ENCODE peak calls at places on chromosomes 5 and 9, in seven cellular contexts. F is A549, D is K562, W is HCT116, M is endothelial cell of umbilical vein, X is GM12878, J is HepG2. R is an unnamed sample.

GRCh38 chr9:79809931-79810330 is 238.2 kb downstream of the TLE4 start:
- DNase-seq in M (peak; percentile 72), W (no peak), X (no peak), D (no peak), F (no peak), J (no peak), R (no peak)

GRCh38 chr5:73759771-73760170 is 133.8 kb downstream of the ARHGEF28 start:
- DNase-seq in W (no peak), F (no peak), X (no peak), D (no peak), M (no peak), J (no peak), R (no peak)

GRCh38 chr9:133518193-133518592 is 6.6 kb downstream of the MYMK start:
- DNase-seq in F (no peak), X (no peak), M (no peak), D (no peak), W (no peak), J (no peak), R (no peak)

GRCh38 chr5:57499262-57500050 is 16.8 kb upstream of the ACTBL2 start:
- DNase-seq in W (peak; percentile 62), D (peak; percentile 42), M (peak; percentile 94), F (peak; percentile 74), X (peak; percentile 44), J (peak; percentile 5), R (peak; percentile 29)

GRCh38 chr9:98010450-98010849 is 27.3 kb downstream of the ANP32B start:
- DNase-seq in J (no peak), X (no peak), D (no peak), W (no peak), M (peak; percentile 82), F (peak; percentile 54), R (no peak)

GRCh38 chr9:97440160-97440559 is 28.3 kb downstream of the TDRD7 start:
- DNase-seq in J (no peak), W (no peak), F (no peak), D (peak; percentile 8), M (no peak), X (no peak), R (no peak)

GRCh38 chr5:157059093-157059539 is at the start of gene HAVCR1:
- DNase-seq in X (no peak), J (peak; percentile 88), D (no peak), W (no peak), F (peak; percentile 93), M (no peak), R (no peak)

GRCh38 chr5:139391570-139392323 is 2.0 kb upstream of the MZB1 start:
- DNase-seq in W (no peak), X (no peak), F (peak; percentile 81), D (no peak), M (no peak), J (no peak), R (peak; percentile 70)

GRCh38 chr9:138013836-138014569 is 136.4 kb downstream of the CACNA1B start:
- DNase-seq in W (no peak), M (no peak), F (no peak), D (no peak), J (no peak), X (no peak), R (no peak)

GRCh38 chr5:135230326-135230925 is 168.6 kb downstream of the MACROH2A1 start:
- DNase-seq in X (no peak), M (no peak), F (no peak), J (peak; percentile 29), D (peak; percentile 19), W (no peak), R (peak; percentile 97)

GRCh38 chr5:180825768-180826525 is 23.3 kb upstream of the MGAT1 start:
- DNase-seq in J (peak; percentile 86), F (no peak), D (no peak), X (no peak), M (peak; percentile 70), W (no peak), R (no peak)

GRCh38 chr5:180829711-180830110 is 27.1 kb upstream of the MGAT1 start:
- DNase-seq in F (no peak), M (no peak), W (no peak), J (no peak), X (no peak), D (no peak), R (no peak)

GRCh38 chr5:180832638-180833068 is 28.4 kb downstream of the ZFP62 start:
- DNase-seq in X (no peak), J (no peak), M (no peak), F (no peak), D (no peak), W (no peak), R (no peak)

GRCh38 chr5:180831139-180832080 is 28.8 kb upstream of the MGAT1 start:
- DNase-seq in M (peak; percentile 80), D (peak; percentile 82), F (peak; percentile 75), X (no peak), W (peak; percentile 46), J (no peak), R (peak; percentile 84)

GRCh38 chr5:180830253-180831138 is 27.9 kb upstream of the MGAT1 start:
- DNase-seq in W (no peak), J (no peak), X (no peak), D (peak; percentile 83), M (no peak), F (peak; percentile 44), R (peak; percentile 62)
- TF ChIP-seq POLR2A in W (no peak), J (no peak), X (peak; percentile 67), D (no peak), M (no peak), F (no peak), R (no peak)

GRCh38 chr5:137465930-137466329 is 33.2 kb downstream of the SPOCK1 start:
- DNase-seq in D (no peak), X (no peak), M (no peak), W (no peak), J (no peak), F (no peak), R (no peak)

GRCh38 chr5:137470921-137471220 is 28.3 kb downstream of the SPOCK1 start:
- DNase-seq in X (no peak), M (no peak), D (no peak), J (no peak), F (no peak), W (no peak), R (no peak)

GRCh38 chr5:137466888-137467287 is 32.2 kb downstream of the SPOCK1 start:
- DNase-seq in X (no peak), D (no peak), M (no peak), W (no peak), F (no peak), J (no peak), R (no peak)

GRCh38 chr5:137470111-137470920 is 28.8 kb downstream of the SPOCK1 start:
- DNase-seq in J (no peak), M (peak; percentile 88), D (no peak), W (no peak), X (no peak), F (peak; percentile 85), R (no peak)
- TF ChIP-seq MAX in J (no peak), M (no peak), D (no peak), W (no peak), X (no peak), F (peak; percentile 75), R (no peak)

GRCh38 chr9:126860077-126860756 is at the start of gene ZBTB34:
- DNase-seq in D (peak; percentile 75), W (peak; percentile 6), M (peak; percentile 61), F (peak; percentile 53), J (peak; percentile 35), X (no peak), R (peak; percentile 75)
- TF ChIP-seq POLR2A in D (peak; percentile 85), W (no peak), M (peak; percentile 73), F (peak; percentile 48), J (peak; percentile 62), X (peak; percentile 91), R (peak; percentile 59)

GRCh38 chr5:98498028-98498427 is 275.4 kb upstream of the RGMB start:
- DNase-seq in J (no peak), X (no peak), M (no peak), W (no peak), D (no peak), F (no peak), R (no peak)

GRCh38 chr5:98503582-98503981 is 269.9 kb upstream of the RGMB start:
- DNase-seq in W (no peak), X (no peak), F (no peak), M (no peak), J (no peak), D (no peak), R (no peak)

GRCh38 chr5:98497391-98497790 is 276.1 kb upstream of the RGMB start:
- DNase-seq in X (no peak), W (no peak), M (peak; percentile 68), F (no peak), D (no peak), J (no peak), R (no peak)

GRCh38 chr5:98499892-98500291 is 273.6 kb upstream of the RGMB start:
- DNase-seq in X (no peak), W (no peak), M (no peak), D (no peak), F (no peak), J (no peak), R (no peak)

GRCh38 chr5:98500811-98501210 is 272.7 kb upstream of the RGMB start:
- DNase-seq in F (no peak), J (no peak), W (no peak), X (no peak), M (no peak), D (no peak), R (no peak)
- TF ChIP-seq MAX in F (no peak), J (no peak), W (no peak), X (no peak), M (no peak), D (no peak), R (no peak)

DNA sequence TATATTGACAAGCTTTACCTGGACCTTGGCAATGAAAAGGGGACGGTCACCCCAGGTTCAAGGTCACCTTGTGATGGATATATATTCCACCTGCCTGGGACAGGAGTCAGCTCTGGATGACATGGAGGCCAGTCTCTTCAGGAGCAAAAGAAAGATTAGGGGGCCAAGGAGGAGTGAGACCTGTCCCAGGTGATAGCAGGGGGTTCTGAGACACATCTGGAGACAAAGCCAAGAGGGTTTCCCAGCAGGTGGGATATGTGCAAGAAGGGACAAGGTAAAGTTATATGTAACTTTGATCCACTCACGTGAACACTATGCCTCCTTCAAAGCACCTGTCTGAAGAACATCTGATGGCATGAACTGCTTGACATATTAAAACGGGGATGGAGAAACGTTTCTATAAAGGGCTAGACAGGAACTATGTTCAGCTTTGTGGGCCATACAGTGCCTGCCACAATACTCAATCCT is 62.8 kb upstream of the ZNF622 start:
- DNase-seq in X (no peak), F (no peak), J (no peak), W (no peak), D (peak; percentile 18), M (no peak), R (peak; percentile 4)
- TF ChIP-seq POLR2A in X (no peak), F (no peak), J (no peak), W (peak; percentile 54), D (peak; percentile 83), M (no peak), R (no peak)

DNA sequence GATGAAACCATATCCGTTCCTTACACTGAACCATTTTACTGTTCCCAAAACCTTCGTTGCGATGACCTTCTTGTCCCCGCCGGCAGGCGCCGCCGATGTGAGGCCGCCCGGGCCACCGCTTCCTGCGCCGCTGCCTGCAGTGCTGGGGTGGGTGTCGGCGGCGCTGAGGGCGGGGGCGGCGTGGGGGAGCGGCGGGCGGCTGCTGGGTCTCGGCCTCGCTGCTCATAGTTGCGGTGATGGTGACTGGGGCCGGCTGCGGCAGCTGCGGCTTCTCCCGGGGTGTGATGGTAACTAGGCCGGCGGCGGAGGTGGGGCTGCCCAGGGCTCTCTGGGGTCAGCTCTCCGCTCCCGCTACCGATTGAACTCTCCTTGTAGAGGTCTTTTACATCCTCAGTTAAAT is 14.1 kb upstream of the OR2S2 start:
- DNase-seq in X (no peak), J (no peak), W (no peak), M (no peak), D (no peak), F (no peak), R (peak; percentile 15)
- TF ChIP-seq MAX in X (no peak), J (no peak), W (no peak), M (no peak), D (no peak), F (no peak), R (no peak)